ENCODE peak calls at places on chromosomes 5 and 9, in five cellular contexts. Y is CD8-positive, alpha-beta memory T cell; I is brain microvascular endothelial cell; Z is left ventricle myocardium inferior; E is neural progenitor cell. A is an unnamed sample.

GRCh38 chr5:157511656-157512644 is 51.9 kb downstream of the NIPAL4 start:
- DNase-seq in Y (no peak), I (peak), Z (peak), E (peak), A (peak)

GRCh38 chr5:127848098-127848497 is 144.9 kb downstream of the CCDC192 start:
- DNase-seq in Y (no peak), I (no peak), Z (no peak), E (no peak), A (no peak)

GRCh38 chr5:175671013-175671412 is 13.1 kb downstream of the HRH2 start:
- DNase-seq in Y (no peak), I (no peak), Z (no peak), E (no peak), A (no peak)

GRCh38 chr5:60959156-60959555 is 14.2 kb downstream of the NDUFAF2 start:
- DNase-seq in Y (no peak), I (no peak), Z (no peak), E (no peak), A (no peak)

GRCh38 chr5:24059716-24060115 is 552.3 kb downstream of the PRDM9 start:
- DNase-seq in Y (no peak), I (no peak), Z (no peak), E (no peak), A (no peak)

GRCh38 chr5:78920604-78921003 is 64.5 kb downstream of the ARSB start:
- DNase-seq in Y (no peak), I (peak), Z (no peak), E (no peak), A (no peak)

GRCh38 chr9:77779010-77779409 is 130.9 kb upstream of the GNA14 start:
- DNase-seq in Y (no peak), I (no peak), Z (no peak), E (no peak), A (no peak)

GRCh38 chr9:129632460-129632859 is 6.5 kb downstream of the NTMT1 start:
- DNase-seq in Y (no peak), I (no peak), Z (no peak), E (no peak), A (no peak)

GRCh38 chr9:88197781-88198345 is 59.6 kb upstream of the SPATA31C2 start:
- DNase-seq in Y (no peak), I (peak), Z (no peak), E (no peak), A (peak)

GRCh38 chr5:43231977-43232376 is 40.0 kb downstream of the NIM1K start:
- DNase-seq in Y (no peak), I (peak), Z (no peak), E (no peak), A (no peak)

GRCh38 chr5:80002677-80003076 is 11.6 kb upstream of the MTX3 start:
- DNase-seq in Y (no peak), I (no peak), Z (no peak), E (no peak), A (no peak)

GRCh38 chr5:19555876-19556275 is 432.1 kb downstream of the CDH18 start:
- DNase-seq in Y (no peak), I (no peak), Z (no peak), E (no peak), A (peak)

GRCh38 chr5:111691914-111692313 is 65.1 kb downstream of the NREP start:
- DNase-seq in Y (no peak), I (no peak), Z (no peak), E (no peak), A (no peak)

GRCh38 chr5:178232124-178232919 is at the start of gene PHYKPL:
- DNase-seq in Y (peak), I (peak), Z (peak), E (peak), A (peak)

GRCh38 chr9:70616401-70617010 is 202.0 kb upstream of the KLF9 start:
- DNase-seq in Y (no peak), I (no peak), Z (no peak), E (no peak), A (no peak)

GRCh38 chr9:128635266-128636023 is 21.2 kb downstream of the DYNC2I2 start:
- DNase-seq in Y (no peak), I (peak), Z (peak), E (peak), A (peak)

GRCh38 chr5:81785311-81785710 is 34.4 kb upstream of the SSBP2 start:
- DNase-seq in Y (no peak), I (no peak), Z (no peak), E (no peak), A (no peak)

GRCh38 chr5:43037929-43038510 is 2.1 kb downstream of the ANXA2R start:
- DNase-seq in Y (peak), I (peak), Z (no peak), E (peak), A (no peak)

GRCh38 chr5:170184007-170184687 is 48.6 kb upstream of the C5orf58 start:
- DNase-seq in Y (no peak), I (peak), Z (peak), E (peak), A (no peak)

GRCh38 chr5:154334406-154335041 is 111.3 kb upstream of the SAP30L start:
- DNase-seq in Y (no peak), I (no peak), Z (no peak), E (no peak), A (no peak)

GRCh38 chr5:169037478-169037877 is 263.5 kb downstream of the SLIT3 start:
- DNase-seq in Y (no peak), I (no peak), Z (no peak), E (peak), A (no peak)

GRCh38 chr5:40831346-40832210 is 3.4 kb downstream of the RPL37 start:
- DNase-seq in Y (no peak), I (no peak), Z (no peak), E (no peak), A (no peak)

GRCh38 chr9:131001990-131002389 is 7.0 kb upstream of the LAMC3 start:
- DNase-seq in Y (no peak), I (no peak), Z (no peak), E (no peak), A (no peak)

GRCh38 chr5:57313716-57314115 is 139.9 kb downstream of the GPBP1 start:
- DNase-seq in Y (no peak), I (no peak), Z (no peak), E (no peak), A (no peak)

GRCh38 chr9:27108981-27109541 is at the start of gene TEK:
- DNase-seq in Y (no peak), I (no peak), Z (no peak), E (peak), A (no peak)
- H3K4me3 ChIP-seq in Y (no peak), I (peak), Z (peak), E (peak), A (peak)

GRCh38 chr9:89234186-89234585 is 55.6 kb upstream of the SHC3 start:
- DNase-seq in Y (no peak), I (no peak), Z (no peak), E (no peak), A (no peak)
- H3K4me3 ChIP-seq in Y (no peak), I (peak), Z (peak), E (peak), A (peak)

GRCh38 chr5:16992444-16992843 is 56.4 kb upstream of the MYO10 start:
- DNase-seq in Y (no peak), I (no peak), Z (no peak), E (no peak), A (no peak)

GRCh38 chr5:16987776-16988175 is 51.7 kb upstream of the MYO10 start:
- DNase-seq in Y (no peak), I (no peak), Z (no peak), E (no peak), A (no peak)

GRCh38 chr5:16994576-16994975 is 58.5 kb upstream of the MYO10 start:
- DNase-seq in Y (no peak), I (no peak), Z (no peak), E (peak), A (no peak)

GRCh38 chr5:16995372-16995771 is 59.3 kb upstream of the MYO10 start:
- DNase-seq in Y (no peak), I (no peak), Z (no peak), E (no peak), A (no peak)

GRCh38 chr5:16992006-16992405 is 55.9 kb upstream of the MYO10 start:
- DNase-seq in Y (no peak), I (peak), Z (no peak), E (no peak), A (peak)
- H3K4me3 ChIP-seq in Y (no peak), I (no peak), Z (no peak), E (no peak), A (no peak)

GRCh38 chr9:124290743-124291554 is 33.2 kb downstream of the NEK6 start:
- DNase-seq in Y (no peak), I (no peak), Z (no peak), E (no peak), A (no peak)
- H3K4me3 ChIP-seq in Y (no peak), I (no peak), Z (peak), E (no peak), A (no peak)

DNA sequence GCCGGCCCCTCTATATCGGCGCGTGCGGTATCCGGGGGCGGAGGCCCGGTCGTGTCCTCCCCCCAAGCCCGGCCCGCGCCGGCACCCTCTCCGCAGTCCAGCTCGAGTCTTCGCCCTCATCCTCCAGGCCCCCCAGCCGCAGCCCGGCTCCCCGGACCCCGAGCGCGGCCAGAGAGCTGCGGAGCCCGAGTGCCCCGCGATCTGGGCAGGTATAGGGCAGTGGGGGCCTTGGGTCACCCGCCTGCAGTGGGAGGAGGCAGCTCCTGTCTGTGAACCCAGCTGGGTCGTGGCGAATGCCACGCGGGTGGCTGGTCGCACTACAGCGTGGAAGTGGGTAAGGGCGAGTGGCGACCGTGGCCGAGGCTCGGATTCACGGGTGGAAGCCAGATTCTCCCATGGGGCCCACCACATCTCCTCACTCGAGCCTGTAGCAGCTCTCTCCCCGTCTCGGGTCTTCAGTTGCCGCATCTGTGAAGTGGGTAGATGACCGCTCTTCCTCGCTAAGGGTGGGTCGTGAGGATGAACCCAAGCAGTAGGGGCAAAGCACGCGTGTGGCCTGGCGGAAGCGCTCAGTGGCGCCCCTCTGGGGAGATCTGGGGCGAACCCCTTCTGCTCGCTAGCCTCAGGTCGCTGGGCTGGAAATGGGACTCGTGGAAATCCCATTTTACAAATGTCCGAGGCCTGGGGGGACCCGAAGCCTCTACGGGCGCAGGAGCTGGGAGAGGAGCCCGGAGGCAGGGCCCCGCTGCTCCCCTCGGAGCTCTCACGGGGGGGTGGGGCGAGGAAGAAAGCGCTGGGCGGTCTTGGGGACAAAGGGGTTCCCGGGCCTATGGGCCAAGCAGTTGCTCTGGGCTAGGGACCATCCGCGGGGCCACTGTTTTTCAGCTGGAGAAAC is 1.9 kb downstream of the NR5A1 start:
- DNase-seq in Y (no peak), I (no peak), Z (no peak), E (peak), A (no peak)
- H3K4me3 ChIP-seq in Y (no peak), I (no peak), Z (peak), E (peak), A (no peak)

DNA sequence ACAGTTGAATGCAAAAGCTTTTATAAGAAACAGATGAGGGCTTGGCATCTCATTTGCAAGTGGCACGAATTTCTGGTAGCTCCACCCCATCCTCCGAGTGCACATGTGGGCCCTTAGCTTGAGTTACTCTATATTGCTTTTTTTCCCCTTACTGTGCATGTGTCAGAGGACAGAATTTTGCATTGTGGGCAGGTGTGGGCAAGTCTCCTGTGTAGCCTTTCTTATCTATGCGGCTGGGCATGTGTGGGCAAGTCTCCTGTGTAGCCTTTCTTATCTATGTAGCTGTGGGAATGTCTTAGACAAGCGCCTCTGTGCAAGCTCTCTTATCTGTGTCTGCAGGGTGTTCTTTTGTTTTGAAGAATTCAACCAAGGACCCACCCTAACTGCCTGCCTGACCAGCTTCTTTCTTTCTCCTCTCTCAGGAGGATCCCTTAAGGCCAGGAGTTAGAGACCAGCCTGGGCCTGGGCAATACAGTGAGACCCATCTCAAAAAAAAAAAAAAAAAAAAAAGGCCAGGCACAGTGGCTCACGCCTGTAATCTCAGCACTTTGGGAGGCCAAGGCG is 34.1 kb upstream of the SIL1 start:
- DNase-seq in Y (no peak), I (no peak), Z (no peak), E (no peak), A (no peak)
- H3K4me3 ChIP-seq in Y (no peak), I (no peak), Z (no peak), E (no peak), A (no peak)

GRCh38 chr9:136095028-136095494 is at the start of gene NACC2:
- DNase-seq in Y (no peak), I (peak), Z (peak), E (peak), A (no peak)
- H3K4me3 ChIP-seq in Y (peak), I (peak), Z (peak), E (peak), A (peak)

GRCh38 chr5:69418559-69418958 is 3.6 kb downstream of the MARVELD2 start:
- DNase-seq in Y (no peak), I (no peak), Z (no peak), E (no peak), A (no peak)

GRCh38 chr5:69416180-69416579 is 1.3 kb downstream of the MARVELD2 start:
- DNase-seq in Y (no peak), I (no peak), Z (no peak), E (peak), A (no peak)

GRCh38 chr5:69415584-69415958 is 655 bp downstream of the MARVELD2 start:
- DNase-seq in Y (no peak), I (no peak), Z (no peak), E (peak), A (no peak)

GRCh38 chr5:69414885-69415583 is at the start of gene MARVELD2:
- DNase-seq in Y (peak), I (peak), Z (peak), E (peak), A (no peak)

GRCh38 chr5:69416699-69417098 is 1.8 kb downstream of the MARVELD2 start:
- DNase-seq in Y (no peak), I (no peak), Z (no peak), E (no peak), A (no peak)
- H3K4me3 ChIP-seq in Y (no peak), I (no peak), Z (no peak), E (no peak), A (no peak)

DNA sequence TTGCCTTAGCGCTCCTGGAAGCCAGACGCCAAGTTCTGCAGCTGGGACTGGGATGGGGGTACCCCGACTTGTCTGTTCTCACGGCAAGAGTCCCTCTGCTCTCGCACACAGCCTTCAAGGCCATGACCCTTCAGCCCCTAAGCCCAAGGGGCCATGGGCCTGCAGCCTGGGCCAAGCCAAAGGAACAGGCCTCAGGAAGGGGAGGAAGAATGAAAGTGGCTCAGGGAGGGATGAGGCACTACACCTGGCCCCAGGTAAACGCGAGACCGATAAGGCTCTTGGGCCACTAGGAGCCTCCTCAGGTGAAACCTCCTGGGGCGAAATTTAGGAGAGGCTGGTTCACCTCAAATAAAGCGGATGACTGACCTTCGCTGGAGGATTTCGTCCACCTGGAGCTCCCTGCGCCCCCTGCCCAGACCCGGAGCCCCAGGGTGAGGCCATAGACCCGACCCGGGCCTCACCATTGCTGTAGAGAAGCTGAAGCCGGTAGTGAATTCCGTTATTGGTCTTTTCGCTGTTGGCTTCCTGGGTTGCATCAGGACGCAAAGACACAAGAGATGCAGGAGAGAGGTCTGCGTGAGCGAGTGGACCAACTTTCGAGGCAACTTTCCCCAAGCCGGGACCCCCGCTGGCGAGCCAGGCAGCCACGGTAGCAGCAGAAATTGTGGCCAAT is 3.7 kb downstream of the EBF1 start:
- DNase-seq in Y (no peak), I (no peak), Z (no peak), E (peak), A (no peak)
- H3K4me3 ChIP-seq in Y (no peak), I (peak), Z (peak), E (peak), A (peak)

GRCh38 chr9:117412841-117413240 is 2.0 kb downstream of the ASTN2 start:
- DNase-seq in Y (no peak), I (no peak), Z (no peak), E (peak), A (no peak)
- H3K4me3 ChIP-seq in Y (no peak), I (no peak), Z (peak), E (peak), A (no peak)

A was measured in skeletal muscle cell.